ENCODE peak calls at places on chromosomes 11 and 22, in eight cellular contexts. Z, T, R, I, C, G, L and Q are unnamed samples.

GRCh38 chr22:50691521-50691920 is 18.9 kb downstream of the SHANK3 start:
- DNase-seq in Z (no peak), T (no peak), R (no peak), I (peak), C (no peak), G (peak), L (peak), Q (peak)

GRCh38 chr11:65305501-65306268 is 9.0 kb upstream of the CDC42EP2 start:
- DNase-seq in Z (no peak), T (no peak), R (no peak), I (peak), C (no peak), G (no peak), L (no peak), Q (no peak)

GRCh38 chr22:48838846-48839730 is 988.6 kb downstream of the BRD1 start:
- DNase-seq in Z (no peak), T (no peak), R (no peak), I (no peak), C (no peak), G (no peak), L (no peak), Q (no peak)

GRCh38 chr11:132242662-132243061 is 872.2 kb downstream of the NTM start:
- DNase-seq in Z (no peak), T (no peak), R (no peak), I (no peak), C (no peak), G (no peak), L (no peak), Q (no peak)

GRCh38 chr22:29630987-29631386 is 27.6 kb downstream of the NF2 start:
- DNase-seq in Z (no peak), T (no peak), R (no peak), I (no peak), C (no peak), G (no peak), L (no peak), Q (no peak)

GRCh38 chr11:67076202-67076601 is 19.6 kb downstream of the RHOD start:
- DNase-seq in Z (no peak), T (no peak), R (no peak), I (no peak), C (no peak), G (no peak), L (no peak), Q (no peak)

GRCh38 chr11:17767301-17767885 is 32.8 kb downstream of the KCNC1 start:
- DNase-seq in Z (no peak), T (no peak), R (peak), I (no peak), C (no peak), G (no peak), L (no peak), Q (no peak)

GRCh38 chr22:29251265-29251664 is 16.5 kb downstream of the RHBDD3 start:
- DNase-seq in Z (no peak), T (no peak), R (no peak), I (no peak), C (no peak), G (no peak), L (no peak), Q (no peak)

GRCh38 chr22:44540756-44541670 is 43.0 kb upstream of the RTL6 start:
- DNase-seq in Z (no peak), T (no peak), R (no peak), I (no peak), C (no peak), G (no peak), L (no peak), Q (no peak)

GRCh38 chr11:72439455-72439854 is 5.1 kb upstream of the CLPB start:
- DNase-seq in Z (no peak), T (no peak), R (no peak), I (no peak), C (no peak), G (no peak), L (no peak), Q (no peak)

GRCh38 chr11:13939952-13940610 is 22.4 kb upstream of the SPON1 start:
- DNase-seq in Z (no peak), T (no peak), R (no peak), I (no peak), C (no peak), G (peak), L (peak), Q (no peak)

GRCh38 chr11:92457250-92457649 is 232.6 kb downstream of the FAT3 start:
- DNase-seq in Z (no peak), T (no peak), R (no peak), I (no peak), C (no peak), G (no peak), L (no peak), Q (no peak)

GRCh38 chr11:64518928-64519327 is 72.1 kb upstream of the SLC22A12 start:
- DNase-seq in Z (no peak), T (no peak), R (no peak), I (no peak), C (no peak), G (no peak), L (no peak), Q (no peak)

GRCh38 chr22:36461665-36462474 is 19.6 kb downstream of the TXN2 start:
- DNase-seq in Z (no peak), T (peak), R (no peak), I (peak), C (no peak), G (peak), L (peak), Q (no peak)

GRCh38 chr11:56967726-56968125 is 21.0 kb upstream of the OR5AK2 start:
- DNase-seq in Z (no peak), T (peak), R (no peak), I (no peak), C (no peak), G (no peak), L (no peak), Q (no peak)

GRCh38 chr11:11505190-11505589 is 116.6 kb downstream of the GALNT18 start:
- DNase-seq in Z (no peak), T (no peak), R (no peak), I (no peak), C (no peak), G (no peak), L (no peak), Q (no peak)

GRCh38 chr11:129066229-129066628 is 123.6 kb upstream of the TP53AIP1 start:
- DNase-seq in Z (no peak), T (no peak), R (no peak), I (no peak), C (no peak), G (no peak), L (no peak), Q (no peak)

GRCh38 chr22:38203090-38203810 is 1.5 kb downstream of the MAFF start:
- DNase-seq in Z (peak), T (no peak), R (peak), I (peak), C (no peak), G (peak), L (peak), Q (peak)

GRCh38 chr11:115775846-115776245 is 271.6 kb upstream of the CADM1 start:
- DNase-seq in Z (no peak), T (no peak), R (no peak), I (no peak), C (no peak), G (no peak), L (no peak), Q (peak)

GRCh38 chr11:73312806-73313403 is 4.8 kb downstream of the ARHGEF17 start:
- DNase-seq in Z (no peak), T (no peak), R (no peak), I (no peak), C (no peak), G (no peak), L (no peak), Q (no peak)

GRCh38 chr11:43955381-43956118 is 13.1 kb downstream of the C11orf96 start:
- DNase-seq in Z (no peak), T (no peak), R (no peak), I (no peak), C (no peak), G (no peak), L (no peak), Q (no peak)

GRCh38 chr11:98568011-98568410 is 452.7 kb upstream of the CNTN5 start:
- DNase-seq in Z (no peak), T (no peak), R (no peak), I (no peak), C (no peak), G (no peak), L (no peak), Q (peak)

GRCh38 chr11:45815747-45816146 is 10.8 kb downstream of the SLC35C1 start:
- DNase-seq in Z (no peak), T (no peak), R (peak), I (no peak), C (no peak), G (peak), L (peak), Q (peak)

GRCh38 chr11:12139144-12139881 is 28.9 kb downstream of the MICAL2 start:
- DNase-seq in Z (no peak), T (no peak), R (peak), I (no peak), C (no peak), G (no peak), L (no peak), Q (no peak)

GRCh38 chr11:57424137-57424801 is 2.7 kb downstream of the SLC43A3 start:
- DNase-seq in Z (no peak), T (no peak), R (no peak), I (no peak), C (no peak), G (no peak), L (no peak), Q (no peak)

GRCh38 chr11:37712246-37712645 is 1114.2 kb upstream of the RAG2 start:
- DNase-seq in Z (no peak), T (no peak), R (no peak), I (no peak), C (no peak), G (peak), L (no peak), Q (peak)

GRCh38 chr11:9535189-9535781 is 38.2 kb upstream of the WEE1 start:
- DNase-seq in Z (peak), T (peak), R (peak), I (peak), C (peak), G (peak), L (peak), Q (peak)

GRCh38 chr22:39556970-39557811 is 13.4 kb upstream of the CACNA1I start:
- DNase-seq in Z (peak), T (no peak), R (no peak), I (no peak), C (no peak), G (no peak), L (peak), Q (peak)

GRCh38 chr11:62553839-62554361 is 7.3 kb upstream of the AHNAK start:
- DNase-seq in Z (no peak), T (no peak), R (no peak), I (no peak), C (no peak), G (no peak), L (peak), Q (no peak)

DNA sequence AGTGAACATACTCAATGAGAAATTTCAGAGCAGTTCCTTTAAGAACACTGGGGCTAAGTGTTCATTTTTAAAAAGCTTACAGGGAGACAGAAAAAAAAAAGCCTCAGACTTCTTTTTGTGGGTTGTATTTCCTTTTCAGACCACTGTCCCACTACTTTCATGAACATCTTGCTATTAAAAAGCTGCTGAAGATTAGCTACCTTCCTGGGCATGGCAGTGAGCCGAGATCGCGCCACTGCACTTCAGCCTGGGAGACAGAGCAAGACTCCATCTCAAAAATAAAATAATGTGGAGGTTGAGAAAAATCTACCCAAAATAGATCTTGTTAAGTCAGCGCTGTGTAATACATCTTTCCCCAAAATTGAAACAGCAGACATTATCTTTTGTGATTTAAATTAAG is 10.7 kb downstream of the TRAF6 start:
- DNase-seq in Z (no peak), T (no peak), R (no peak), I (no peak), C (no peak), G (no peak), L (no peak), Q (no peak)
- H3K27ac ChIP-seq in Z (no peak), T (no peak), R (no peak), I (no peak), C (no peak), G (no peak), L (no peak), Q (no peak)

DNA sequence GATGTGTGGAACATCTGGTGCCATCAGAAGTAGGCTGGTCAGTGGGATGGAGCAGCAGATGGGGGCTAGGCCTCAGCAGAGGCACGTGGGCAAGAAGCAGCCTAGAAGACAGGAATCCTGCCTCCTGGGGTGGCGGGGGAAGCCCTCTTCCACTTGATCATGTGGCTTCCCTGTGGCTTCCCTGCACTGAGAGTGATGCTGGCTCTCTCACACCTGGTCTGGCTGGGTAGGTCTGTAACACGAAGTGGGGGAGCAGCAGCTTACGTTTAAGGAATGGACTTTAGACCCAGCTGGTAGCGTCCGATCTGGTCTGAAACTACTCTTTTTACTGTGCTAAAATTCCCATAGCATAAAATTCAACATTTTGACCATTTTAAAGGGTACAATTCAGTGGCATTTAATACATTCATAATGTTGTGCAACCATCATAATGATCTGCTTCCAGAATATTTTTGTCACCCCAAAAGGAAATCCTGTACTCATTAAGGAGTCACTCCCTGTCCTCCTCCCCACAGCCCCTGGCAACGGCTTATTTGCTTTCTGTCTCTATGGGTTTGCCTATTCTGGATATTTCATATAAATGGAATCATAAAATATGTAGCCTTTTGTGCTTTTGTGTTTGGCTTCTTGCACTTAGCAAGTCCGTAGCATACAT is 21.7 kb downstream of the PTPN5 start:
- DNase-seq in Z (no peak), T (no peak), R (peak), I (no peak), C (no peak), G (peak), L (no peak), Q (no peak)
- H3K27ac ChIP-seq in Z (no peak), T (no peak), R (no peak), I (no peak), C (no peak), G (no peak), L (no peak), Q (no peak)

DNA sequence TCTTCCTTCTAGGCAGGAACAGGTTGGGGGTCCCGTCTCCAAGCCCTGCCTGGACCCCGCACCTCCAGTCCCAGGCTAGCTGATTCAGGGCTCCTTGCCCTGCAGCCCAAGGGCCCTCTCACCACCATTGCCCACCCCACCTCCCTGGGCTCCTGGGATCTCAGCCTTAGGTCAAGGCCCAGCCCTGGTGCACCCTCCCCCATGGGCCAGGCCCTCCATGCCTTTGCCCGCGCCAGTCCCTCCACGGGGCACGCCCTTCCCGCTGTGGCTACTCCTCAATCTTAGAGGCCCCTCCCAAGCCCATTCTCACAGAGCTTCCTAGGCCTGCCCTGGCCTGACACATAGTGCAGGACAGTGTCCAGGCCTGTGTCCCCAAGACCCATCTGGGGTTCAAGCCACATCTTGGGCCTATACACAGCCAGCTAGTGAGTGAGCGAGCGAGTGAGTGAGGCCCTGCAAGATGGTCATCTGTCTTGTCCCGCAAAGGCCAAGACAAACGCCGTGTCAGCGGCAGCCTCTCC is 6.9 kb downstream of the GP1BB start:
- DNase-seq in Z (no peak), T (no peak), R (no peak), I (no peak), C (no peak), G (no peak), L (no peak), Q (no peak)
- H3K27ac ChIP-seq in Z (no peak), T (no peak), R (no peak), I (no peak), C (no peak), G (no peak), L (peak), Q (no peak)

GRCh38 chr11:15142838-15143237 is 28.1 kb downstream of the INSC start:
- DNase-seq in Z (no peak), T (no peak), R (no peak), I (no peak), C (no peak), G (no peak), L (no peak), Q (no peak)

GRCh38 chr11:15143855-15144254 is 29.1 kb downstream of the INSC start:
- DNase-seq in Z (no peak), T (no peak), R (no peak), I (no peak), C (no peak), G (no peak), L (no peak), Q (no peak)

GRCh38 chr11:15146271-15147003 is 31.7 kb downstream of the INSC start:
- DNase-seq in Z (no peak), T (no peak), R (no peak), I (no peak), C (no peak), G (peak), L (no peak), Q (no peak)

GRCh38 chr11:15145635-15146034 is 30.9 kb downstream of the INSC start:
- DNase-seq in Z (no peak), T (peak), R (no peak), I (no peak), C (no peak), G (peak), L (no peak), Q (no peak)

DNA sequence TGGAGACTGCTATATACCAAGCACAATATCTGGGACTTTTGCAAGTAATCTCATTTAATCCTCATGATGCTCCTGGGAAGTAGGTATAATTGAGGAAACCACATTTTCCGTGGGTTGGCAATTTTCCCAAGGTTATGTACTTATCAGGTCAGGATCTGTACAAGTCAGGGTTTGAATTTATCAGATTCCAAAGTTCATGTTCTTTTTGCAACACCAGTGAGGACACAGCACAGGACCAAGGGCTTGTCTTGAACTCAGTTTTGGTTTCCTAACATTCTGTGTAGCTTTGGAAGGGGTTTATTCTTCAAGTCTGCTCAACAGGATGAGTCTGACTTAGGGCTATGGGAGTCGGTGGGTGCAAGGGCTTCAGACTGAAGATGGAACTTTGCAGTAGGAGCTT is 30.4 kb downstream of the INSC start:
- DNase-seq in Z (no peak), T (no peak), R (no peak), I (no peak), C (no peak), G (no peak), L (no peak), Q (no peak)
- H3K27ac ChIP-seq in Z (no peak), T (peak), R (no peak), I (no peak), C (no peak), G (no peak), L (no peak), Q (no peak)

DNA sequence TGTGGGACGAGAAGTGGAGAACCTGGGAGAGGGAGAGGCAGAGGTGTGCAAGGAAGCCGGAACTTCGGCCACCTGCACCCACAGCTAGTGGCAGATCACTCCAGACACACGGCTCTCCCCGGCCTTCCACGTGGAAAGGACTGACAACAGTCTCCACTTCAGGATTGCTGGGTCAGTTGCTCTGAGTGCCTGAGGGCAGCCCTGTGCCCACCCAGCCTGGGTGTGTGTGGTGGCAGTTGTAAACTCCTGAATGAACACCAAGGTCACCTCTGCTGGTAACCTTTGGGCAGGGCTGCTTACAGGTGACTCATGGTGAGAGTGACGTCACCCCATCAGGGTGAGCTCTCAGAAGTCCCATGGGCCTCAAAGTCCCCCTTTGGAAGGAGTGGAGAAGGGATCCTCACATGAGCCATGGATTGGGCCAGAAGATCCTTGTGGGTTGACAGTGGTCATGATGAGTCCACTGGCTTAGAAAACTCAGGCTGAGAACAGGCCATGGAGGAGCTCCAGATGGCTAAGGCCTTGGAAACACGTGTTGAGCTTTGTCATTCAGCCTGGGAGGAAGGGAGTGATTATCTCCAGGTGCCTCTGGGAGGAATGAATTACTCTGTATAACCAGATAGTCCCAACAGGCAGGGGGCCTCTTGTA is 71.3 kb downstream of the BCR start:
- DNase-seq in Z (no peak), T (no peak), R (no peak), I (no peak), C (no peak), G (peak), L (peak), Q (peak)
- H3K27ac ChIP-seq in Z (no peak), T (peak), R (no peak), I (no peak), C (no peak), G (no peak), L (no peak), Q (peak)

GRCh38 chr11:69865707-69866106 is 46.5 kb upstream of the FGF3 start:
- DNase-seq in Z (no peak), T (no peak), R (no peak), I (no peak), C (no peak), G (no peak), L (no peak), Q (no peak)
- H3K27ac ChIP-seq in Z (no peak), T (no peak), R (no peak), I (no peak), C (no peak), G (no peak), L (no peak), Q (no peak)